ENCODE peak calls at places on chromosomes 12 and 14, in nine cellular contexts. A, W, Y, C, F, I, J, L and N are unnamed samples.

GRCh38 chr12:65741662-65742480 is 82.4 kb upstream of the HMGA2 start:
- DNase-seq in A (peak), W (peak), Y (peak), C (no peak), F (peak), I (no peak), J (peak), L (peak), N (peak)

GRCh38 chr14:96098309-96098998 is 59.3 kb downstream of the C14orf132 start:
- DNase-seq in A (peak), W (no peak), Y (peak), C (no peak), F (peak), I (peak), J (peak), L (peak), N (peak)

GRCh38 chr12:106304797-106305196 is 2.3 kb downstream of the TCP11L2 start:
- DNase-seq in A (no peak), W (no peak), Y (no peak), C (no peak), F (no peak), I (no peak), J (no peak), L (no peak), N (no peak)

GRCh38 chr14:74548881-74549280 is 55.3 kb downstream of the ISCA2 start:
- DNase-seq in A (peak), W (no peak), Y (no peak), C (peak), F (no peak), I (peak), J (no peak), L (no peak), N (peak)

GRCh38 chr12:78181544-78182162 is 351.0 kb downstream of the NAV3 start:
- DNase-seq in A (peak), W (no peak), Y (no peak), C (no peak), F (no peak), I (no peak), J (peak), L (peak), N (peak)

GRCh38 chr12:99067171-99067785 is 422.2 kb downstream of the APAF1 start:
- DNase-seq in A (no peak), W (no peak), Y (no peak), C (no peak), F (no peak), I (no peak), J (no peak), L (no peak), N (no peak)

GRCh38 chr12:44833561-44833960 is 42.6 kb downstream of the NELL2 start:
- DNase-seq in A (no peak), W (no peak), Y (no peak), C (no peak), F (no peak), I (no peak), J (peak), L (no peak), N (no peak)

GRCh38 chr12:121060149-121061001 is 21.3 kb upstream of the OASL start:
- DNase-seq in A (peak), W (peak), Y (peak), C (no peak), F (peak), I (no peak), J (peak), L (no peak), N (peak)

GRCh38 chr12:75542942-75543341 is 31.5 kb upstream of the KRR1 start:
- DNase-seq in A (peak), W (no peak), Y (peak), C (no peak), F (no peak), I (no peak), J (no peak), L (no peak), N (peak)

GRCh38 chr12:6778212-6778570 is 5.9 kb downstream of the LAG3 start:
- DNase-seq in A (no peak), W (no peak), Y (peak), C (no peak), F (no peak), I (no peak), J (peak), L (peak), N (no peak)

DNA sequence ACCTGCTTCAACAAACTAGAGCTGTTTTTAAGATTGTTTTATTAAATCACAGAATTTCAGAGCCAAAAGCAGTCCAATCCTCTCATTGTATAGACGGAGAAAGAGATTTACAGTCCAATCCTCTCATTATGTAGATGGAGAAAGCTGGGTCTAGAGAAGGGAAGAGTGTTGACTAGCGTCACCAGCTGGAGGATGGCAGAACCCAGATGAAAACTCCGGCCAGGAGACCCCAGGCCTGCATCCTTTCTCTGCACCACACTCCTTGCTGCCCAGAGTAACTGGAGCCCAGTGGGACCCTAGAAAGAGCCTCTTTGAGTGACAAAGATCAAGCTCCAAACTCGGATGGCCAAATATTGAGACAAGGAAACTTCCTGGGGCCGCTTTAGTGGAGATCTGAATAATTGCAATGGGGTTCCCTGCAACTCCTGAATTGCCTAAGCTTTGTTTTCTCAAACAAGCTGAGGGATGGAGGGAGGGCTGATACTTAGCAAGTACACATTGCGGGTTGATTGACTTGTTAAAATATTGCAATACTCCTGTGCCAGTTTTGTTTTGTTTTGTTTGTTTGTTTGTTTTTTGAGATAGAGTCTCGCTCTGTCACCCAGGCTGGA is 12.5 kb downstream of the AMDHD1 start:
- DNase-seq in A (no peak), W (no peak), Y (no peak), C (no peak), F (no peak), I (no peak), J (peak), L (no peak), N (no peak)
- TF ChIP-seq CTCF in A (no peak), W (no peak), Y (no peak), C (no peak), F (no peak), I (no peak), J (no peak), L (no peak), N (no peak)

GRCh38 chr12:90013409-90013808 is 304.8 kb upstream of the ATP2B1 start:
- DNase-seq in A (peak), W (no peak), Y (no peak), C (no peak), F (peak), I (no peak), J (peak), L (no peak), N (no peak)

GRCh38 chr12:90015228-90015627 is 306.6 kb upstream of the ATP2B1 start:
- DNase-seq in A (peak), W (no peak), Y (peak), C (no peak), F (no peak), I (no peak), J (no peak), L (no peak), N (peak)

GRCh38 chr12:90008277-90008676 is 299.6 kb upstream of the ATP2B1 start:
- DNase-seq in A (no peak), W (no peak), Y (no peak), C (no peak), F (no peak), I (no peak), J (no peak), L (no peak), N (no peak)

GRCh38 chr12:90004319-90005074 is 295.9 kb upstream of the ATP2B1 start:
- DNase-seq in A (no peak), W (peak), Y (no peak), C (no peak), F (no peak), I (no peak), J (no peak), L (no peak), N (no peak)

DNA sequence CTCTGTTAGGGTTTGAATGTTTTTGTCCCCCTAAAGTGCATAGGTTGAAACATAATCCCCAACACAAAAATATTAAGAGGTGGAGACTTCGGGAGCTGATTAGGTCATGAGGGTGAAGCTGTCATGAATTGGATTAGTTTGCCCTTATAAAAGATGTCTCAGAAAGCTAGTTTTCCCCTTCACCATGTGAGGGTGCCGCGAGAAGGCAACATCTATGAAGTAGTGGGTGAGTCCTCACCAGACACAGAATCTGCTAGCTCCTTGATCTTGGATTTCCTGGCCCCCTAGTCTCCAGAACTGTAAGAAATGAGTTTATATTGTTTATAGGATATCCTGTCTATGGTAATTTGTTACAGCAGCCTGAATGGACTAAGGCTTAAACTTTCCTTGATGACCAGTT is 301.5 kb upstream of the ATP2B1 start:
- DNase-seq in A (no peak), W (no peak), Y (no peak), C (no peak), F (no peak), I (no peak), J (peak), L (no peak), N (peak)
- TF ChIP-seq CTCF in A (no peak), W (no peak), Y (no peak), C (peak), F (no peak), I (no peak), J (peak), L (no peak), N (peak)

GRCh38 chr12:122834229-122834920 is 882 bp upstream of the HIP1R start:
- DNase-seq in A (peak), W (no peak), Y (peak), C (no peak), F (peak), I (no peak), J (peak), L (peak), N (peak)
- TF ChIP-seq CTCF in A (peak), W (no peak), Y (no peak), C (peak), F (no peak), I (no peak), J (peak), L (peak), N (no peak)

GRCh38 chr12:2772370-2772769 is 22.4 kb upstream of the FKBP4 start:
- DNase-seq in A (no peak), W (no peak), Y (no peak), C (no peak), F (no peak), I (peak), J (no peak), L (no peak), N (no peak)
- TF ChIP-seq CTCF in A (no peak), W (no peak), Y (no peak), C (no peak), F (no peak), I (no peak), J (no peak), L (no peak), N (no peak)

GRCh38 chr14:44369401-44370123 is 137.5 kb downstream of the FSCB start:
- DNase-seq in A (no peak), W (no peak), Y (no peak), C (no peak), F (no peak), I (no peak), J (no peak), L (no peak), N (no peak)
- TF ChIP-seq CTCF in A (no peak), W (no peak), Y (no peak), C (no peak), F (no peak), I (no peak), J (peak), L (no peak), N (no peak)

GRCh38 chr14:81625343-81625742 is 91.7 kb upstream of the SEL1L start:
- DNase-seq in A (peak), W (no peak), Y (no peak), C (no peak), F (peak), I (no peak), J (peak), L (no peak), N (peak)
- TF ChIP-seq CTCF in A (no peak), W (peak), Y (no peak), C (no peak), F (no peak), I (peak), J (peak), L (peak), N (peak)